ENCODE peak calls at places on chromosomes 12 and 14, in six cellular contexts. E, F, G, T, Y and P are unnamed samples.
A peak's percentile ranks its signal among the peaks of the same experiment; 100 is the strongest.

GRCh38 chr12:24038211-24038997 is 88.9 kb upstream of the SOX5 start:
- DNase-seq in E (no peak), F (no peak), G (no peak), T (no peak), Y (no peak), P (no peak)

GRCh38 chr14:67359319-67359774 is 257 bp downstream of the ATP6V1D start:
- DNase-seq in E (no peak), F (no peak), G (peak; percentile 22), T (peak; percentile 21), Y (no peak), P (no peak)

GRCh38 chr12:70721958-70722357 is 84.7 kb upstream of the PTPRB start:
- DNase-seq in E (no peak), F (no peak), G (no peak), T (no peak), Y (peak; percentile 60), P (no peak)

GRCh38 chr14:81927069-81927468 is 393.4 kb upstream of the SEL1L start:
- DNase-seq in E (no peak), F (no peak), G (no peak), T (no peak), Y (no peak), P (no peak)

GRCh38 chr12:21456291-21456780 is 18.9 kb downstream of the PYROXD1 start:
- DNase-seq in E (no peak), F (no peak), G (no peak), T (no peak), Y (no peak), P (no peak)

GRCh38 chr12:1912580-1913376 is 5.7 kb downstream of the CACNA2D4 start:
- DNase-seq in E (peak; percentile 5), F (no peak), G (no peak), T (no peak), Y (peak; percentile 10), P (no peak)

GRCh38 chr14:68137704-68138619 is 318.4 kb downstream of the RAD51B start:
- DNase-seq in E (peak; percentile 99), F (peak; percentile 24), G (no peak), T (peak; percentile 69), Y (peak; percentile 12), P (peak; percentile 68)

GRCh38 chr12:26298785-26299621 is 103.6 kb downstream of the SSPN start:
- DNase-seq in E (peak; percentile 75), F (peak; percentile 24), G (no peak), T (peak; percentile 64), Y (peak; percentile 80), P (peak; percentile 55)

GRCh38 chr12:90124289-90124688 is 415.7 kb upstream of the ATP2B1 start:
- DNase-seq in E (no peak), F (no peak), G (no peak), T (no peak), Y (no peak), P (no peak)

GRCh38 chr12:51000245-51000644 is 25.9 kb downstream of the SLC11A2 start:
- DNase-seq in E (no peak), F (no peak), G (no peak), T (no peak), Y (no peak), P (peak; percentile 16)

GRCh38 chr12:28770329-28770728 is 378.7 kb upstream of the FAR2 start:
- DNase-seq in E (no peak), F (no peak), G (no peak), T (no peak), Y (peak; percentile 94), P (no peak)

GRCh38 chr14:23640524-23641141 is 4.5 kb downstream of the DHRS2 start:
- DNase-seq in E (no peak), F (no peak), G (peak; percentile 52), T (no peak), Y (no peak), P (peak; percentile 24)

GRCh38 chr12:115710104-115710564 is 567.4 kb downstream of the MED13L start:
- DNase-seq in E (no peak), F (peak; percentile 7), G (peak; percentile 16), T (peak; percentile 7), Y (no peak), P (no peak)

GRCh38 chr12:14167005-14167628 is 185.7 kb upstream of the GRIN2B start:
- DNase-seq in E (no peak), F (no peak), G (no peak), T (peak; percentile 61), Y (peak; percentile 58), P (peak; percentile 23)

GRCh38 chr14:23115918-23116317 is 3.1 kb downstream of the CEBPE start:
- DNase-seq in E (no peak), F (no peak), G (no peak), T (no peak), Y (no peak), P (no peak)

GRCh38 chr14:24965934-24966593 is 83.9 kb downstream of the STXBP6 start:
- DNase-seq in E (peak; percentile 29), F (peak; percentile 16), G (no peak), T (no peak), Y (peak; percentile 29), P (peak; percentile 62)

GRCh38 chr14:35687335-35687939 is 121.7 kb downstream of the RALGAPA1 start:
- DNase-seq in E (no peak), F (no peak), G (no peak), T (peak; percentile 4), Y (peak; percentile 62), P (peak; percentile 34)

GRCh38 chr12:6074979-6075585 is 49.4 kb downstream of the VWF start:
- DNase-seq in E (no peak), F (no peak), G (peak; percentile 47), T (no peak), Y (peak; percentile 49), P (no peak)

GRCh38 chr12:111442301-111443045 is 36.8 kb downstream of the SH2B3 start:
- DNase-seq in E (no peak), F (no peak), G (no peak), T (no peak), Y (no peak), P (no peak)

GRCh38 chr12:121536929-121537813 is 43.7 kb downstream of the KDM2B start:
- DNase-seq in E (peak; percentile 14), F (peak; percentile 81), G (peak; percentile 89), T (peak; percentile 79), Y (peak; percentile 74), P (peak; percentile 16)

GRCh38 chr14:26394114-26394855 is 203.5 kb downstream of the NOVA1 start:
- DNase-seq in E (no peak), F (no peak), G (no peak), T (peak; percentile 8), Y (peak; percentile 19), P (peak; percentile 16)

GRCh38 chr12:69069479-69069878 is 136.5 kb upstream of the CPM start:
- DNase-seq in E (no peak), F (no peak), G (no peak), T (no peak), Y (no peak), P (no peak)

GRCh38 chr12:69068431-69068830 is 135.5 kb upstream of the CPM start:
- DNase-seq in E (peak; percentile 97), F (no peak), G (no peak), T (peak; percentile 80), Y (peak; percentile 77), P (no peak)

GRCh38 chr12:69067713-69068112 is 134.7 kb upstream of the CPM start:
- DNase-seq in E (no peak), F (no peak), G (no peak), T (no peak), Y (no peak), P (no peak)

GRCh38 chr12:69071091-69071370 is 138.1 kb upstream of the CPM start:
- DNase-seq in E (no peak), F (no peak), G (no peak), T (no peak), Y (no peak), P (no peak)

DNA sequence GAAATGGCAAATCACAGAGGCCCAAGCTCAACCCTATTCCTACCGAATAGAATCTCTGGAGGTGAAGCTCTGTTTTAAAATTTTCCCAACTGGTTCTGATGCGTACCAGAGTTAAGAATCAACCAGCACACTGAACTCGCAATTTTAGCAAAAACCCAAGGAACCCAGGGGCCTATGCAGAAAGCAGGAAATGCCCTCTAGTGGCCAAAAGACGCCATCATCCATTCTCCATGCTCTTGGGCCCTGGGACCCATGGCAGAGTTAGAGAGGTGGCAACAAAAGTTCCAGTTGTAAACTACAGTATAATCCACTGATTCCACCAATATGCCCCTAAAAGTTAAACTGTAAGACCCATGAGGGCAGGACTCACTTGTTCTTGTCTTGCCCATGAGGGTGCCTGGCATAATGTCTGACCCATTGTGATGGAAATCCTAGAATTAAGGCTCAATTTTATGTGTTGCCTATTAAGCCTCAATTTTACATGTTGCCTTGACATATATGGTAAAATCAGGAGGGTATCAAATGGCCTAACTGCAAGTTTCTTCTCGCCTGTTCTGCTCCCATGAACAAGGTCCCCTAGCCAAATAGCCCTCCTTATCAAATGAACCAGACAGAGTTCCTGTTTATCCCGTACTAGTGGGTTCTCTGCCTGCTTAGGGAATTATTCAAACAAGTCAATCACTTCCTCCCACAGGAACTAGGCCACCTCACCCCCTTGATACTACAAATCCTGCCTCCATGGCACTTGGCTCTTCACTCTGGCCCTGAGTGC is 137.5 kb upstream of the CPM start:
- DNase-seq in E (no peak), F (no peak), G (no peak), T (peak; percentile 60), Y (peak; percentile 80), P (peak; percentile 42)
- TF ChIP-seq CTCF in E (peak; percentile 88), F (peak; percentile 53), G (peak; percentile 92), T (peak; percentile 93), Y (peak; percentile 81), P (peak; percentile 96)

GRCh38 chr12:12265035-12265434 is 1.8 kb downstream of the LRP6 start:
- DNase-seq in E (no peak), F (no peak), G (no peak), T (no peak), Y (no peak), P (no peak)

GRCh38 chr12:12266873-12267634 is at the start of gene LRP6:
- DNase-seq in E (peak; percentile 43), F (peak; percentile 76), G (peak; percentile 91), T (peak; percentile 92), Y (peak; percentile 93), P (peak; percentile 89)

GRCh38 chr12:12266389-12266872 is 413 bp downstream of the LRP6 start:
- DNase-seq in E (no peak), F (peak; percentile 6), G (peak; percentile 16), T (no peak), Y (no peak), P (no peak)

GRCh38 chr12:12265571-12266388 is 1.1 kb downstream of the LRP6 start:
- DNase-seq in E (no peak), F (no peak), G (no peak), T (no peak), Y (peak; percentile 58), P (peak; percentile 38)

GRCh38 chr12:12263909-12264308 is 2.9 kb downstream of the LRP6 start:
- DNase-seq in E (no peak), F (no peak), G (no peak), T (no peak), Y (no peak), P (no peak)
- H3K4me3 ChIP-seq in E (no peak overlapping the region), F (no peak overlapping the region), G (no peak overlapping the region), T (no peak overlapping the region), Y (no peak overlapping the region), P (peak overlapping the region; percentile 63)

GRCh38 chr12:9039397-9039977 is 50.1 kb downstream of the KLRG1 start:
- DNase-seq in E (no peak), F (no peak), G (no peak), T (peak; percentile 78), Y (peak; percentile 63), P (peak; percentile 11)
- TF ChIP-seq CTCF in E (peak; percentile 65), F (peak; percentile 43), G (peak; percentile 80), T (peak; percentile 82), Y (peak; percentile 47), P (peak; percentile 65)

DNA sequence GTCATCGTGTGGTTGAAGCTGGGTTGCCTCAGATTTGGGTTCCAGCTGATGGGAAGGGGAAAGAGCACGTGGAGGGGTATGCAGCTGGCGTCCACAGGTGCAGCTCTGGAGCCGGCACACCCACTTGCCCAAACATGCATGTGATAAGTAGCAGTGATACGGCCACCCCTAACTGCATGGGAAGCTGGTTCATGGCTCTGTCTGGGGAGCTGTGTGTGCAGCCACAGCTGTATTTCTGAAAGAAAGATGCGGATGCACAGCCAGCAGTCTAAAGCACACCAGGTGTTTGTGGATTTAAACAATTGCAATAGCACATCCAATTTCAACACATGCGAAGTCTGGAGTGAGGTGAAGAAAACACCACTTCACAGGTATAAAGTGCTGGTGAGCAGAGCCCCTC is 181.4 kb downstream of the EFCAB11 start:
- DNase-seq in E (no peak), F (no peak), G (no peak), T (no peak), Y (no peak), P (no peak)
- H3K4me3 ChIP-seq in E (no peak overlapping the region), F (no peak overlapping the region), G (no peak overlapping the region), T (no peak overlapping the region), Y (no peak overlapping the region), P (no peak overlapping the region)